ENCODE peak calls at places on chromosomes 6 and 20, in five cellular contexts. B, D, Y, W and J are unnamed samples.

GRCh38 chr6:7137335-7138106 is 29.8 kb downstream of the RREB1 start:
- DNase-seq in W (peak), Y (peak), B (peak), D (no peak), J (peak)

GRCh38 chr6:73523434-73524123 is 2.7 kb upstream of the EEF1A1 start:
- DNase-seq in B (no peak), D (no peak), Y (peak), W (peak), J (peak)

GRCh38 chr20:58711266-58712051 is 18.9 kb downstream of the NPEPL1 start:
- DNase-seq in W (no peak), Y (no peak), B (no peak), D (no peak), J (peak)

GRCh38 chr20:42714298-42715141 is 475.2 kb downstream of the PTPRT start:
- DNase-seq in D (no peak), Y (no peak), W (no peak), B (no peak), J (no peak)

GRCh38 chr6:79034865-79035264 is 43.2 kb downstream of the PHIP start:
- DNase-seq in W (no peak), D (no peak), Y (no peak), B (no peak), J (no peak)

GRCh38 chr6:106181664-106182418 is 95.7 kb downstream of the PRDM1 start:
- DNase-seq in D (peak), Y (no peak), W (no peak), B (no peak), J (no peak)

GRCh38 chr20:41619360-41620115 is 1.4 kb upstream of the CHD6 start:
- DNase-seq in D (no peak), W (no peak), Y (no peak), B (no peak), J (no peak)

GRCh38 chr6:146287691-146288369 is 255.8 kb upstream of the RAB32 start:
- DNase-seq in B (no peak), D (no peak), W (no peak), Y (no peak), J (no peak)

GRCh38 chr20:3551681-3552434 is 81.0 kb downstream of the ATRN start:
- DNase-seq in Y (no peak), B (no peak), D (no peak), W (no peak), J (no peak)

GRCh38 chr6:38404355-38404754 is 235.4 kb downstream of the BTBD9 start:
- DNase-seq in D (no peak), W (no peak), B (no peak), Y (no peak), J (no peak)

GRCh38 chr20:54438166-54438565 is 37.2 kb upstream of the DOK5 start:
- DNase-seq in W (no peak), D (no peak), B (no peak), Y (no peak), J (no peak)

GRCh38 chr20:44080646-44081267 is 106.2 kb downstream of the JPH2 start:
- DNase-seq in W (peak), Y (peak), D (no peak), B (peak), J (no peak)

GRCh38 chr6:116158641-116159040 is 32.7 kb upstream of the COL10A1 start:
- DNase-seq in B (no peak), Y (no peak), W (no peak), D (no peak), J (no peak)

GRCh38 chr20:59781236-59781635 is 152.2 kb downstream of the SYCP2 start:
- DNase-seq in D (no peak), B (no peak), Y (no peak), W (peak), J (peak)

GRCh38 chr6:116447496-116448011 is 13.6 kb upstream of the CALHM6 start:
- DNase-seq in W (no peak), D (peak), B (no peak), Y (no peak), J (no peak)

GRCh38 chr20:31547017-31547675 is 32.9 kb downstream of the HM13 start:
- DNase-seq in W (peak), D (no peak), Y (peak), B (peak), J (peak)

GRCh38 chr20:49888341-49889244 is 26.7 kb downstream of the SPATA2 start:
- DNase-seq in W (peak), Y (peak), B (peak), D (no peak), J (no peak)

GRCh38 chr6:170189236-170189635 is 101.6 kb downstream of the DLL1 start:
- DNase-seq in W (no peak), D (no peak), Y (no peak), B (no peak), J (peak)